ENCODE peak calls at places on chromosome 20, in five cellular contexts. One of them, this sample, is unnamed.
A peak's percentile ranks its signal among the peaks of the same experiment; 100 is the strongest.

GRCh38 chr20:17859616-17860232 is 108.9 kb downstream of the SNX5 start:
- DNase-seq in T-helper 2 cell: peak; percentile 42
- DNase-seq in stimulated activated CD4-positive, alpha-beta T cell treated with anti-CD3 and anti-CD28 coated beads, Interleukin-15, amount 100 ng/mL, for 1 hour: no peak
- DNase-seq in neural crest cell: no peak
- DNase-seq in type B pancreatic cell: no peak
- DNase-seq in this sample: no peak

GRCh38 chr20:48908661-48909316 is 12.7 kb upstream of the ARFGEF2 start:
- DNase-seq in T-helper 2 cell: no peak
- DNase-seq in stimulated activated CD4-positive, alpha-beta T cell treated with anti-CD3 and anti-CD28 coated beads, Interleukin-15, amount 100 ng/mL, for 1 hour: no peak
- DNase-seq in neural crest cell: no peak
- DNase-seq in type B pancreatic cell: no peak
- DNase-seq in this sample: no peak

GRCh38 chr20:34904202-34904621 is 27.8 kb downstream of the ACSS2 start:
- DNase-seq in T-helper 2 cell: no peak
- DNase-seq in stimulated activated CD4-positive, alpha-beta T cell treated with anti-CD3 and anti-CD28 coated beads, Interleukin-15, amount 100 ng/mL, for 1 hour: no peak
- DNase-seq in neural crest cell: no peak
- DNase-seq in type B pancreatic cell: no peak
- DNase-seq in this sample: no peak

GRCh38 chr20:57073402-57073801 is 193.0 kb downstream of the BMP7 start:
- DNase-seq in T-helper 2 cell: no peak
- DNase-seq in stimulated activated CD4-positive, alpha-beta T cell treated with anti-CD3 and anti-CD28 coated beads, Interleukin-15, amount 100 ng/mL, for 1 hour: no peak
- DNase-seq in neural crest cell: no peak
- DNase-seq in type B pancreatic cell: no peak
- DNase-seq in this sample: no peak

GRCh38 chr20:57698191-57698866 is 11.5 kb downstream of the PMEPA1 start:
- DNase-seq in T-helper 2 cell: no peak
- DNase-seq in stimulated activated CD4-positive, alpha-beta T cell treated with anti-CD3 and anti-CD28 coated beads, Interleukin-15, amount 100 ng/mL, for 1 hour: no peak
- DNase-seq in neural crest cell: no peak
- DNase-seq in type B pancreatic cell: no peak
- DNase-seq in this sample: no peak

GRCh38 chr20:11144114-11144513 is 470.3 kb upstream of the JAG1 start:
- DNase-seq in T-helper 2 cell: no peak
- DNase-seq in stimulated activated CD4-positive, alpha-beta T cell treated with anti-CD3 and anti-CD28 coated beads, Interleukin-15, amount 100 ng/mL, for 1 hour: no peak
- DNase-seq in neural crest cell: no peak
- DNase-seq in type B pancreatic cell: no peak
- DNase-seq in this sample: no peak

GRCh38 chr20:33239979-33240736 is 4.4 kb downstream of the BPIFA1 start:
- DNase-seq in T-helper 2 cell: no peak
- DNase-seq in stimulated activated CD4-positive, alpha-beta T cell treated with anti-CD3 and anti-CD28 coated beads, Interleukin-15, amount 100 ng/mL, for 1 hour: no peak
- DNase-seq in neural crest cell: no peak
- DNase-seq in type B pancreatic cell: no peak
- DNase-seq in this sample: no peak

GRCh38 chr20:61299613-61300012 is 47.6 kb downstream of the CDH4 start:
- DNase-seq in T-helper 2 cell: no peak
- DNase-seq in stimulated activated CD4-positive, alpha-beta T cell treated with anti-CD3 and anti-CD28 coated beads, Interleukin-15, amount 100 ng/mL, for 1 hour: no peak
- DNase-seq in neural crest cell: no peak
- DNase-seq in type B pancreatic cell: no peak
- DNase-seq in this sample: no peak

GRCh38 chr20:64112691-64113443 is 5.5 kb upstream of the NPBWR2 start:
- DNase-seq in T-helper 2 cell: no peak
- DNase-seq in stimulated activated CD4-positive, alpha-beta T cell treated with anti-CD3 and anti-CD28 coated beads, Interleukin-15, amount 100 ng/mL, for 1 hour: no peak
- DNase-seq in neural crest cell: no peak
- DNase-seq in type B pancreatic cell: no peak
- DNase-seq in this sample: no peak

GRCh38 chr20:22217712-22218352 is 366.5 kb downstream of the FOXA2 start:
- DNase-seq in T-helper 2 cell: no peak
- DNase-seq in stimulated activated CD4-positive, alpha-beta T cell treated with anti-CD3 and anti-CD28 coated beads, Interleukin-15, amount 100 ng/mL, for 1 hour: no peak
- DNase-seq in neural crest cell: no peak
- DNase-seq in type B pancreatic cell: no peak
- DNase-seq in this sample: no peak

GRCh38 chr20:3805594-3806264 is 9.6 kb downstream of the CDC25B start:
- DNase-seq in T-helper 2 cell: no peak
- DNase-seq in stimulated activated CD4-positive, alpha-beta T cell treated with anti-CD3 and anti-CD28 coated beads, Interleukin-15, amount 100 ng/mL, for 1 hour: no peak
- DNase-seq in neural crest cell: no peak
- DNase-seq in type B pancreatic cell: no peak
- DNase-seq in this sample: no peak

GRCh38 chr20:31989030-31989645 is 21.1 kb upstream of the CCM2L start:
- DNase-seq in T-helper 2 cell: no peak
- DNase-seq in stimulated activated CD4-positive, alpha-beta T cell treated with anti-CD3 and anti-CD28 coated beads, Interleukin-15, amount 100 ng/mL, for 1 hour: no peak
- DNase-seq in neural crest cell: no peak
- DNase-seq in type B pancreatic cell: no peak
- DNase-seq in this sample: no peak

GRCh38 chr20:2429061-2429460 is 41.5 kb downstream of the SNRPB start:
- DNase-seq in T-helper 2 cell: no peak
- DNase-seq in stimulated activated CD4-positive, alpha-beta T cell treated with anti-CD3 and anti-CD28 coated beads, Interleukin-15, amount 100 ng/mL, for 1 hour: no peak
- DNase-seq in neural crest cell: no peak
- DNase-seq in type B pancreatic cell: no peak
- DNase-seq in this sample: no peak

GRCh38 chr20:63704749-63705117 is 3.0 kb downstream of the ARFRP1 start:
- DNase-seq in T-helper 2 cell: no peak
- DNase-seq in stimulated activated CD4-positive, alpha-beta T cell treated with anti-CD3 and anti-CD28 coated beads, Interleukin-15, amount 100 ng/mL, for 1 hour: no peak
- DNase-seq in neural crest cell: no peak
- DNase-seq in type B pancreatic cell: no peak
- DNase-seq in this sample: no peak

GRCh38 chr20:45115829-45116228 is 855 bp upstream of the WFDC5 start:
- DNase-seq in T-helper 2 cell: no peak
- DNase-seq in stimulated activated CD4-positive, alpha-beta T cell treated with anti-CD3 and anti-CD28 coated beads, Interleukin-15, amount 100 ng/mL, for 1 hour: no peak
- DNase-seq in neural crest cell: no peak
- DNase-seq in type B pancreatic cell: no peak
- DNase-seq in this sample: no peak

GRCh38 chr20:17390655-17391054 is 140.5 kb downstream of the BFSP1 start:
- DNase-seq in T-helper 2 cell: no peak
- DNase-seq in stimulated activated CD4-positive, alpha-beta T cell treated with anti-CD3 and anti-CD28 coated beads, Interleukin-15, amount 100 ng/mL, for 1 hour: no peak
- DNase-seq in neural crest cell: no peak
- DNase-seq in type B pancreatic cell: no peak
- DNase-seq in this sample: no peak

GRCh38 chr20:8722277-8722928 is 346.5 kb upstream of the PLCB4 start:
- DNase-seq in T-helper 2 cell: peak; percentile 21
- DNase-seq in stimulated activated CD4-positive, alpha-beta T cell treated with anti-CD3 and anti-CD28 coated beads, Interleukin-15, amount 100 ng/mL, for 1 hour: no peak
- DNase-seq in neural crest cell: peak; percentile 46
- DNase-seq in type B pancreatic cell: no peak
- DNase-seq in this sample: no peak

GRCh38 chr20:8213831-8214587 is 81.9 kb downstream of the PLCB1 start:
- DNase-seq in T-helper 2 cell: peak; percentile 13
- DNase-seq in stimulated activated CD4-positive, alpha-beta T cell treated with anti-CD3 and anti-CD28 coated beads, Interleukin-15, amount 100 ng/mL, for 1 hour: no peak
- DNase-seq in neural crest cell: no peak
- DNase-seq in type B pancreatic cell: no peak
- DNase-seq in this sample: no peak

GRCh38 chr20:45019764-45020126 is 53.4 kb downstream of the STK4 start:
- DNase-seq in T-helper 2 cell: no peak
- DNase-seq in stimulated activated CD4-positive, alpha-beta T cell treated with anti-CD3 and anti-CD28 coated beads, Interleukin-15, amount 100 ng/mL, for 1 hour: no peak
- DNase-seq in neural crest cell: no peak
- DNase-seq in type B pancreatic cell: no peak
- DNase-seq in this sample: no peak

GRCh38 chr20:43658068-43658722 is 8.7 kb upstream of the MYBL2 start:
- DNase-seq in T-helper 2 cell: no peak
- DNase-seq in stimulated activated CD4-positive, alpha-beta T cell treated with anti-CD3 and anti-CD28 coated beads, Interleukin-15, amount 100 ng/mL, for 1 hour: no peak
- DNase-seq in neural crest cell: no peak
- DNase-seq in type B pancreatic cell: no peak
- DNase-seq in this sample: no peak

GRCh38 chr20:51624157-51624731 is 81.7 kb upstream of the NFATC2 start:
- DNase-seq in T-helper 2 cell: peak; percentile 13
- DNase-seq in stimulated activated CD4-positive, alpha-beta T cell treated with anti-CD3 and anti-CD28 coated beads, Interleukin-15, amount 100 ng/mL, for 1 hour: peak; percentile 28
- DNase-seq in neural crest cell: peak; percentile 82
- DNase-seq in type B pancreatic cell: peak; percentile 76
- DNase-seq in this sample: no peak